ENCODE peak calls at places on chromosome 1, in eight cellular contexts. One of them, this sample, is unnamed.

GRCh38 chr1:168361252-168361651 is 80.6 kb downstream of the TBX19 start:
- DNase-seq in stimulated activated CD8-positive, alpha-beta memory T cell treated with anti-CD3 and anti-CD28 coated beads, Interleukin-7, amount 100 ng/mL, for 1 hour: no peak
- DNase-seq in activated naive CD8-positive, alpha-beta T cell treated with anti-CD3 and anti-CD28 coated beads for 36 hours: no peak
- DNase-seq in activated T-cell treated with anti-CD3 and anti-CD28 coated beads, Interleukin-2, amount 50 U/mL, for 48 hours: no peak
- DNase-seq in substantia nigra: no peak
- DNase-seq in lung microvascular endothelial cell: no peak
- DNase-seq in mucosa of gallbladder: no peak
- DNase-seq in T-helper 17 cell: no peak
- DNase-seq in this sample: no peak

GRCh38 chr1:150515328-150516049 is at the start of gene FALEC:
- DNase-seq in stimulated activated CD8-positive, alpha-beta memory T cell treated with anti-CD3 and anti-CD28 coated beads, Interleukin-7, amount 100 ng/mL, for 1 hour: peak; percentile 78
- DNase-seq in activated naive CD8-positive, alpha-beta T cell treated with anti-CD3 and anti-CD28 coated beads for 36 hours: peak; percentile 95
- DNase-seq in activated T-cell treated with anti-CD3 and anti-CD28 coated beads, Interleukin-2, amount 50 U/mL, for 48 hours: peak; percentile 92
- DNase-seq in substantia nigra: peak; percentile 89
- DNase-seq in lung microvascular endothelial cell: peak; percentile 94
- DNase-seq in mucosa of gallbladder: peak; percentile 97
- DNase-seq in T-helper 17 cell: peak; percentile 86
- DNase-seq in this sample: peak; percentile 97

GRCh38 chr1:65299328-65299727 is 10.0 kb upstream of the DNAJC6 start:
- DNase-seq in stimulated activated CD8-positive, alpha-beta memory T cell treated with anti-CD3 and anti-CD28 coated beads, Interleukin-7, amount 100 ng/mL, for 1 hour: no peak
- DNase-seq in activated naive CD8-positive, alpha-beta T cell treated with anti-CD3 and anti-CD28 coated beads for 36 hours: no peak
- DNase-seq in activated T-cell treated with anti-CD3 and anti-CD28 coated beads, Interleukin-2, amount 50 U/mL, for 48 hours: no peak
- DNase-seq in substantia nigra: no peak
- DNase-seq in lung microvascular endothelial cell: no peak
- DNase-seq in mucosa of gallbladder: no peak
- DNase-seq in T-helper 17 cell: no peak
- DNase-seq in this sample: no peak

GRCh38 chr1:201575912-201576311 is 37.0 kb downstream of the NAV1 start:
- DNase-seq in stimulated activated CD8-positive, alpha-beta memory T cell treated with anti-CD3 and anti-CD28 coated beads, Interleukin-7, amount 100 ng/mL, for 1 hour: no peak
- DNase-seq in activated naive CD8-positive, alpha-beta T cell treated with anti-CD3 and anti-CD28 coated beads for 36 hours: no peak
- DNase-seq in activated T-cell treated with anti-CD3 and anti-CD28 coated beads, Interleukin-2, amount 50 U/mL, for 48 hours: no peak
- DNase-seq in substantia nigra: no peak
- DNase-seq in lung microvascular endothelial cell: no peak
- DNase-seq in mucosa of gallbladder: no peak
- DNase-seq in T-helper 17 cell: no peak
- DNase-seq in this sample: no peak

GRCh38 chr1:222861057-222861456 is 46.2 kb downstream of the DISP1 start:
- DNase-seq in stimulated activated CD8-positive, alpha-beta memory T cell treated with anti-CD3 and anti-CD28 coated beads, Interleukin-7, amount 100 ng/mL, for 1 hour: no peak
- DNase-seq in activated naive CD8-positive, alpha-beta T cell treated with anti-CD3 and anti-CD28 coated beads for 36 hours: no peak
- DNase-seq in activated T-cell treated with anti-CD3 and anti-CD28 coated beads, Interleukin-2, amount 50 U/mL, for 48 hours: no peak
- DNase-seq in substantia nigra: no peak
- DNase-seq in lung microvascular endothelial cell: no peak
- DNase-seq in mucosa of gallbladder: no peak
- DNase-seq in T-helper 17 cell: no peak
- DNase-seq in this sample: no peak

GRCh38 chr1:1349256-1350012 is at the start of gene DVL1:
- DNase-seq in stimulated activated CD8-positive, alpha-beta memory T cell treated with anti-CD3 and anti-CD28 coated beads, Interleukin-7, amount 100 ng/mL, for 1 hour: peak; percentile 41
- DNase-seq in activated naive CD8-positive, alpha-beta T cell treated with anti-CD3 and anti-CD28 coated beads for 36 hours: peak; percentile 78
- DNase-seq in activated T-cell treated with anti-CD3 and anti-CD28 coated beads, Interleukin-2, amount 50 U/mL, for 48 hours: peak; percentile 71
- DNase-seq in substantia nigra: peak; percentile 50
- DNase-seq in lung microvascular endothelial cell: peak; percentile 76
- DNase-seq in mucosa of gallbladder: no peak
- DNase-seq in T-helper 17 cell: peak; percentile 71
- DNase-seq in this sample: peak; percentile 48

GRCh38 chr1:156860639-156861423 is at the start of gene NTRK1:
- DNase-seq in stimulated activated CD8-positive, alpha-beta memory T cell treated with anti-CD3 and anti-CD28 coated beads, Interleukin-7, amount 100 ng/mL, for 1 hour: peak; percentile 20
- DNase-seq in activated naive CD8-positive, alpha-beta T cell treated with anti-CD3 and anti-CD28 coated beads for 36 hours: peak; percentile 67
- DNase-seq in activated T-cell treated with anti-CD3 and anti-CD28 coated beads, Interleukin-2, amount 50 U/mL, for 48 hours: peak; percentile 58
- DNase-seq in substantia nigra: no peak
- DNase-seq in lung microvascular endothelial cell: peak; percentile 44
- DNase-seq in mucosa of gallbladder: no peak
- DNase-seq in T-helper 17 cell: peak; percentile 52
- DNase-seq in this sample: peak; percentile 14

GRCh38 chr1:224253721-224254120 is 70.7 kb downstream of the DEGS1 start:
- DNase-seq in stimulated activated CD8-positive, alpha-beta memory T cell treated with anti-CD3 and anti-CD28 coated beads, Interleukin-7, amount 100 ng/mL, for 1 hour: no peak
- DNase-seq in activated naive CD8-positive, alpha-beta T cell treated with anti-CD3 and anti-CD28 coated beads for 36 hours: no peak
- DNase-seq in activated T-cell treated with anti-CD3 and anti-CD28 coated beads, Interleukin-2, amount 50 U/mL, for 48 hours: no peak
- DNase-seq in substantia nigra: no peak
- DNase-seq in lung microvascular endothelial cell: peak; percentile 52
- DNase-seq in mucosa of gallbladder: no peak
- DNase-seq in T-helper 17 cell: no peak
- DNase-seq in this sample: no peak

GRCh38 chr1:20008391-20008841 is 29.0 kb upstream of the PLA2G2A start:
- DNase-seq in stimulated activated CD8-positive, alpha-beta memory T cell treated with anti-CD3 and anti-CD28 coated beads, Interleukin-7, amount 100 ng/mL, for 1 hour: no peak
- DNase-seq in activated naive CD8-positive, alpha-beta T cell treated with anti-CD3 and anti-CD28 coated beads for 36 hours: no peak
- DNase-seq in activated T-cell treated with anti-CD3 and anti-CD28 coated beads, Interleukin-2, amount 50 U/mL, for 48 hours: no peak
- DNase-seq in substantia nigra: no peak
- DNase-seq in lung microvascular endothelial cell: peak; percentile 20
- DNase-seq in mucosa of gallbladder: no peak
- DNase-seq in T-helper 17 cell: no peak
- DNase-seq in this sample: peak; percentile 45

GRCh38 chr1:177010246-177010825 is 154.2 kb downstream of the ASTN1 start:
- DNase-seq in stimulated activated CD8-positive, alpha-beta memory T cell treated with anti-CD3 and anti-CD28 coated beads, Interleukin-7, amount 100 ng/mL, for 1 hour: no peak
- DNase-seq in activated naive CD8-positive, alpha-beta T cell treated with anti-CD3 and anti-CD28 coated beads for 36 hours: no peak
- DNase-seq in activated T-cell treated with anti-CD3 and anti-CD28 coated beads, Interleukin-2, amount 50 U/mL, for 48 hours: no peak
- DNase-seq in substantia nigra: no peak
- DNase-seq in lung microvascular endothelial cell: no peak
- DNase-seq in mucosa of gallbladder: no peak
- DNase-seq in T-helper 17 cell: no peak
- DNase-seq in this sample: no peak

GRCh38 chr1:33372677-33373076 is 51.8 kb upstream of the A3GALT2 start:
- DNase-seq in stimulated activated CD8-positive, alpha-beta memory T cell treated with anti-CD3 and anti-CD28 coated beads, Interleukin-7, amount 100 ng/mL, for 1 hour: no peak
- DNase-seq in activated naive CD8-positive, alpha-beta T cell treated with anti-CD3 and anti-CD28 coated beads for 36 hours: no peak
- DNase-seq in activated T-cell treated with anti-CD3 and anti-CD28 coated beads, Interleukin-2, amount 50 U/mL, for 48 hours: no peak
- DNase-seq in substantia nigra: no peak
- DNase-seq in lung microvascular endothelial cell: no peak
- DNase-seq in mucosa of gallbladder: no peak
- DNase-seq in T-helper 17 cell: no peak
- DNase-seq in this sample: no peak

GRCh38 chr1:35499230-35499629 is 58.0 kb downstream of the KIAA0319L start:
- DNase-seq in stimulated activated CD8-positive, alpha-beta memory T cell treated with anti-CD3 and anti-CD28 coated beads, Interleukin-7, amount 100 ng/mL, for 1 hour: no peak
- DNase-seq in activated naive CD8-positive, alpha-beta T cell treated with anti-CD3 and anti-CD28 coated beads for 36 hours: no peak
- DNase-seq in activated T-cell treated with anti-CD3 and anti-CD28 coated beads, Interleukin-2, amount 50 U/mL, for 48 hours: no peak
- DNase-seq in substantia nigra: no peak
- DNase-seq in lung microvascular endothelial cell: no peak
- DNase-seq in mucosa of gallbladder: no peak
- DNase-seq in T-helper 17 cell: no peak
- DNase-seq in this sample: no peak

GRCh38 chr1:199170711-199171110 is 531.9 kb downstream of the PTPRC start:
- DNase-seq in stimulated activated CD8-positive, alpha-beta memory T cell treated with anti-CD3 and anti-CD28 coated beads, Interleukin-7, amount 100 ng/mL, for 1 hour: no peak
- DNase-seq in activated naive CD8-positive, alpha-beta T cell treated with anti-CD3 and anti-CD28 coated beads for 36 hours: no peak
- DNase-seq in activated T-cell treated with anti-CD3 and anti-CD28 coated beads, Interleukin-2, amount 50 U/mL, for 48 hours: no peak
- DNase-seq in substantia nigra: no peak
- DNase-seq in lung microvascular endothelial cell: no peak
- DNase-seq in mucosa of gallbladder: no peak
- DNase-seq in T-helper 17 cell: no peak
- DNase-seq in this sample: no peak

GRCh38 chr1:145999321-146000024 is 3.1 kb upstream of the TXNIP start:
- DNase-seq in stimulated activated CD8-positive, alpha-beta memory T cell treated with anti-CD3 and anti-CD28 coated beads, Interleukin-7, amount 100 ng/mL, for 1 hour: no peak
- DNase-seq in activated naive CD8-positive, alpha-beta T cell treated with anti-CD3 and anti-CD28 coated beads for 36 hours: no peak
- DNase-seq in activated T-cell treated with anti-CD3 and anti-CD28 coated beads, Interleukin-2, amount 50 U/mL, for 48 hours: no peak
- DNase-seq in substantia nigra: no peak
- DNase-seq in lung microvascular endothelial cell: no peak
- DNase-seq in mucosa of gallbladder: no peak
- DNase-seq in T-helper 17 cell: no peak
- DNase-seq in this sample: peak; percentile 76

GRCh38 chr1:227849251-227849650 is 33.8 kb downstream of the PRSS38 start:
- DNase-seq in stimulated activated CD8-positive, alpha-beta memory T cell treated with anti-CD3 and anti-CD28 coated beads, Interleukin-7, amount 100 ng/mL, for 1 hour: no peak
- DNase-seq in activated naive CD8-positive, alpha-beta T cell treated with anti-CD3 and anti-CD28 coated beads for 36 hours: no peak
- DNase-seq in activated T-cell treated with anti-CD3 and anti-CD28 coated beads, Interleukin-2, amount 50 U/mL, for 48 hours: no peak
- DNase-seq in substantia nigra: no peak
- DNase-seq in lung microvascular endothelial cell: no peak
- DNase-seq in mucosa of gallbladder: no peak
- DNase-seq in T-helper 17 cell: no peak
- DNase-seq in this sample: no peak

GRCh38 chr1:147556643-147557042 is 15.3 kb downstream of the BCL9 start:
- DNase-seq in stimulated activated CD8-positive, alpha-beta memory T cell treated with anti-CD3 and anti-CD28 coated beads, Interleukin-7, amount 100 ng/mL, for 1 hour: no peak
- DNase-seq in activated naive CD8-positive, alpha-beta T cell treated with anti-CD3 and anti-CD28 coated beads for 36 hours: no peak
- DNase-seq in activated T-cell treated with anti-CD3 and anti-CD28 coated beads, Interleukin-2, amount 50 U/mL, for 48 hours: no peak
- DNase-seq in substantia nigra: no peak
- DNase-seq in lung microvascular endothelial cell: no peak
- DNase-seq in mucosa of gallbladder: no peak
- DNase-seq in T-helper 17 cell: no peak
- DNase-seq in this sample: no peak

GRCh38 chr1:67166196-67166595 is at the start of gene IL23R:
- DNase-seq in stimulated activated CD8-positive, alpha-beta memory T cell treated with anti-CD3 and anti-CD28 coated beads, Interleukin-7, amount 100 ng/mL, for 1 hour: no peak
- DNase-seq in activated naive CD8-positive, alpha-beta T cell treated with anti-CD3 and anti-CD28 coated beads for 36 hours: peak; percentile 23
- DNase-seq in activated T-cell treated with anti-CD3 and anti-CD28 coated beads, Interleukin-2, amount 50 U/mL, for 48 hours: peak; percentile 55
- DNase-seq in substantia nigra: no peak
- DNase-seq in lung microvascular endothelial cell: no peak
- DNase-seq in mucosa of gallbladder: no peak
- DNase-seq in T-helper 17 cell: peak; percentile 20
- DNase-seq in this sample: no peak

GRCh38 chr1:38817958-38818705 is 41.4 kb downstream of the RRAGC start:
- DNase-seq in stimulated activated CD8-positive, alpha-beta memory T cell treated with anti-CD3 and anti-CD28 coated beads, Interleukin-7, amount 100 ng/mL, for 1 hour: peak; percentile 8
- DNase-seq in activated naive CD8-positive, alpha-beta T cell treated with anti-CD3 and anti-CD28 coated beads for 36 hours: peak; percentile 70
- DNase-seq in activated T-cell treated with anti-CD3 and anti-CD28 coated beads, Interleukin-2, amount 50 U/mL, for 48 hours: peak; percentile 64
- DNase-seq in substantia nigra: peak; percentile 17
- DNase-seq in lung microvascular endothelial cell: peak; percentile 25
- DNase-seq in mucosa of gallbladder: no peak
- DNase-seq in T-helper 17 cell: peak; percentile 32
- DNase-seq in this sample: peak; percentile 32

GRCh38 chr1:107681001-107681479 is 283.9 kb downstream of the VAV3 start:
- DNase-seq in stimulated activated CD8-positive, alpha-beta memory T cell treated with anti-CD3 and anti-CD28 coated beads, Interleukin-7, amount 100 ng/mL, for 1 hour: no peak
- DNase-seq in activated naive CD8-positive, alpha-beta T cell treated with anti-CD3 and anti-CD28 coated beads for 36 hours: no peak
- DNase-seq in activated T-cell treated with anti-CD3 and anti-CD28 coated beads, Interleukin-2, amount 50 U/mL, for 48 hours: no peak
- DNase-seq in substantia nigra: no peak
- DNase-seq in lung microvascular endothelial cell: no peak
- DNase-seq in mucosa of gallbladder: no peak
- DNase-seq in T-helper 17 cell: no peak
- DNase-seq in this sample: no peak

GRCh38 chr1:55727010-55727409 is 511.8 kb upstream of the USP24 start:
- DNase-seq in stimulated activated CD8-positive, alpha-beta memory T cell treated with anti-CD3 and anti-CD28 coated beads, Interleukin-7, amount 100 ng/mL, for 1 hour: no peak
- DNase-seq in activated naive CD8-positive, alpha-beta T cell treated with anti-CD3 and anti-CD28 coated beads for 36 hours: no peak
- DNase-seq in activated T-cell treated with anti-CD3 and anti-CD28 coated beads, Interleukin-2, amount 50 U/mL, for 48 hours: no peak
- DNase-seq in substantia nigra: no peak
- DNase-seq in lung microvascular endothelial cell: no peak
- DNase-seq in mucosa of gallbladder: no peak
- DNase-seq in T-helper 17 cell: no peak
- DNase-seq in this sample: no peak

GRCh38 chr1:112251766-112252506 is 144.1 kb upstream of the CTTNBP2NL start:
- DNase-seq in stimulated activated CD8-positive, alpha-beta memory T cell treated with anti-CD3 and anti-CD28 coated beads, Interleukin-7, amount 100 ng/mL, for 1 hour: no peak
- DNase-seq in activated naive CD8-positive, alpha-beta T cell treated with anti-CD3 and anti-CD28 coated beads for 36 hours: no peak
- DNase-seq in activated T-cell treated with anti-CD3 and anti-CD28 coated beads, Interleukin-2, amount 50 U/mL, for 48 hours: no peak
- DNase-seq in substantia nigra: no peak
- DNase-seq in lung microvascular endothelial cell: no peak
- DNase-seq in mucosa of gallbladder: no peak
- DNase-seq in T-helper 17 cell: no peak
- DNase-seq in this sample: no peak

GRCh38 chr1:244865028-244865371 is 657 bp upstream of the HNRNPU start:
- DNase-seq in stimulated activated CD8-positive, alpha-beta memory T cell treated with anti-CD3 and anti-CD28 coated beads, Interleukin-7, amount 100 ng/mL, for 1 hour: no peak
- DNase-seq in activated naive CD8-positive, alpha-beta T cell treated with anti-CD3 and anti-CD28 coated beads for 36 hours: peak; percentile 27
- DNase-seq in activated T-cell treated with anti-CD3 and anti-CD28 coated beads, Interleukin-2, amount 50 U/mL, for 48 hours: no peak
- DNase-seq in substantia nigra: peak; percentile 41
- DNase-seq in lung microvascular endothelial cell: no peak
- DNase-seq in mucosa of gallbladder: peak; percentile 13
- DNase-seq in T-helper 17 cell: no peak
- DNase-seq in this sample: peak; percentile 41

GRCh38 chr1:76726251-76726650 is 141.0 kb upstream of the ST6GALNAC5 start:
- DNase-seq in stimulated activated CD8-positive, alpha-beta memory T cell treated with anti-CD3 and anti-CD28 coated beads, Interleukin-7, amount 100 ng/mL, for 1 hour: no peak
- DNase-seq in activated naive CD8-positive, alpha-beta T cell treated with anti-CD3 and anti-CD28 coated beads for 36 hours: no peak
- DNase-seq in activated T-cell treated with anti-CD3 and anti-CD28 coated beads, Interleukin-2, amount 50 U/mL, for 48 hours: no peak
- DNase-seq in substantia nigra: no peak
- DNase-seq in lung microvascular endothelial cell: no peak
- DNase-seq in mucosa of gallbladder: no peak
- DNase-seq in T-helper 17 cell: no peak
- DNase-seq in this sample: no peak

GRCh38 chr1:201461193-201461657 is 7.8 kb downstream of the PHLDA3 start:
- DNase-seq in stimulated activated CD8-positive, alpha-beta memory T cell treated with anti-CD3 and anti-CD28 coated beads, Interleukin-7, amount 100 ng/mL, for 1 hour: no peak
- DNase-seq in activated naive CD8-positive, alpha-beta T cell treated with anti-CD3 and anti-CD28 coated beads for 36 hours: no peak
- DNase-seq in activated T-cell treated with anti-CD3 and anti-CD28 coated beads, Interleukin-2, amount 50 U/mL, for 48 hours: no peak
- DNase-seq in substantia nigra: no peak
- DNase-seq in lung microvascular endothelial cell: peak; percentile 56
- DNase-seq in mucosa of gallbladder: peak; percentile 75
- DNase-seq in T-helper 17 cell: no peak
- DNase-seq in this sample: peak; percentile 35

GRCh38 chr1:228454238-228454637 is 32.9 kb upstream of the RNF187 start:
- DNase-seq in stimulated activated CD8-positive, alpha-beta memory T cell treated with anti-CD3 and anti-CD28 coated beads, Interleukin-7, amount 100 ng/mL, for 1 hour: no peak
- DNase-seq in activated naive CD8-positive, alpha-beta T cell treated with anti-CD3 and anti-CD28 coated beads for 36 hours: no peak
- DNase-seq in activated T-cell treated with anti-CD3 and anti-CD28 coated beads, Interleukin-2, amount 50 U/mL, for 48 hours: no peak
- DNase-seq in substantia nigra: no peak
- DNase-seq in lung microvascular endothelial cell: no peak
- DNase-seq in mucosa of gallbladder: no peak
- DNase-seq in T-helper 17 cell: no peak
- DNase-seq in this sample: no peak

GRCh38 chr1:10598088-10598712 is 123.5 kb downstream of the PEX14 start:
- DNase-seq in stimulated activated CD8-positive, alpha-beta memory T cell treated with anti-CD3 and anti-CD28 coated beads, Interleukin-7, amount 100 ng/mL, for 1 hour: no peak
- DNase-seq in activated naive CD8-positive, alpha-beta T cell treated with anti-CD3 and anti-CD28 coated beads for 36 hours: no peak
- DNase-seq in activated T-cell treated with anti-CD3 and anti-CD28 coated beads, Interleukin-2, amount 50 U/mL, for 48 hours: no peak
- DNase-seq in substantia nigra: no peak
- DNase-seq in lung microvascular endothelial cell: peak; percentile 36
- DNase-seq in mucosa of gallbladder: no peak
- DNase-seq in T-helper 17 cell: no peak
- DNase-seq in this sample: no peak

GRCh38 chr1:27934818-27935549 is at the start of gene SMPDL3B:
- DNase-seq in stimulated activated CD8-positive, alpha-beta memory T cell treated with anti-CD3 and anti-CD28 coated beads, Interleukin-7, amount 100 ng/mL, for 1 hour: no peak
- DNase-seq in activated naive CD8-positive, alpha-beta T cell treated with anti-CD3 and anti-CD28 coated beads for 36 hours: no peak
- DNase-seq in activated T-cell treated with anti-CD3 and anti-CD28 coated beads, Interleukin-2, amount 50 U/mL, for 48 hours: peak; percentile 30
- DNase-seq in substantia nigra: no peak
- DNase-seq in lung microvascular endothelial cell: no peak
- DNase-seq in mucosa of gallbladder: peak; percentile 43
- DNase-seq in T-helper 17 cell: no peak
- DNase-seq in this sample: peak; percentile 82

GRCh38 chr1:205374205-205375078 is 17.7 kb upstream of the KLHDC8A start:
- DNase-seq in stimulated activated CD8-positive, alpha-beta memory T cell treated with anti-CD3 and anti-CD28 coated beads, Interleukin-7, amount 100 ng/mL, for 1 hour: no peak
- DNase-seq in activated naive CD8-positive, alpha-beta T cell treated with anti-CD3 and anti-CD28 coated beads for 36 hours: no peak
- DNase-seq in activated T-cell treated with anti-CD3 and anti-CD28 coated beads, Interleukin-2, amount 50 U/mL, for 48 hours: no peak
- DNase-seq in substantia nigra: no peak
- DNase-seq in lung microvascular endothelial cell: no peak
- DNase-seq in mucosa of gallbladder: no peak
- DNase-seq in T-helper 17 cell: no peak
- DNase-seq in this sample: no peak

GRCh38 chr1:180235502-180236239 is 5.6 kb downstream of the LHX4 start:
- DNase-seq in stimulated activated CD8-positive, alpha-beta memory T cell treated with anti-CD3 and anti-CD28 coated beads, Interleukin-7, amount 100 ng/mL, for 1 hour: no peak
- DNase-seq in activated naive CD8-positive, alpha-beta T cell treated with anti-CD3 and anti-CD28 coated beads for 36 hours: no peak
- DNase-seq in activated T-cell treated with anti-CD3 and anti-CD28 coated beads, Interleukin-2, amount 50 U/mL, for 48 hours: no peak
- DNase-seq in substantia nigra: no peak
- DNase-seq in lung microvascular endothelial cell: no peak
- DNase-seq in mucosa of gallbladder: no peak
- DNase-seq in T-helper 17 cell: no peak
- DNase-seq in this sample: no peak

GRCh38 chr1:87045757-87046422 is 131.5 kb downstream of the HS2ST1 start:
- DNase-seq in stimulated activated CD8-positive, alpha-beta memory T cell treated with anti-CD3 and anti-CD28 coated beads, Interleukin-7, amount 100 ng/mL, for 1 hour: no peak
- DNase-seq in activated naive CD8-positive, alpha-beta T cell treated with anti-CD3 and anti-CD28 coated beads for 36 hours: peak; percentile 56
- DNase-seq in activated T-cell treated with anti-CD3 and anti-CD28 coated beads, Interleukin-2, amount 50 U/mL, for 48 hours: peak; percentile 44
- DNase-seq in substantia nigra: no peak
- DNase-seq in lung microvascular endothelial cell: no peak
- DNase-seq in mucosa of gallbladder: no peak
- DNase-seq in T-helper 17 cell: peak; percentile 13
- DNase-seq in this sample: no peak

GRCh38 chr1:106173101-106173500 is 883.4 kb upstream of the PRMT6 start:
- DNase-seq in stimulated activated CD8-positive, alpha-beta memory T cell treated with anti-CD3 and anti-CD28 coated beads, Interleukin-7, amount 100 ng/mL, for 1 hour: no peak
- DNase-seq in activated naive CD8-positive, alpha-beta T cell treated with anti-CD3 and anti-CD28 coated beads for 36 hours: no peak
- DNase-seq in activated T-cell treated with anti-CD3 and anti-CD28 coated beads, Interleukin-2, amount 50 U/mL, for 48 hours: no peak
- DNase-seq in substantia nigra: no peak
- DNase-seq in lung microvascular endothelial cell: no peak
- DNase-seq in mucosa of gallbladder: no peak
- DNase-seq in T-helper 17 cell: no peak
- DNase-seq in this sample: no peak